ENCODE peak calls at places on chromosomes 16 and 17, in ten cellular contexts. S is T-cell; H is K562; E is CD4-positive, alpha-beta T cell; U is A549; P is CD8-positive, alpha-beta T cell; I is lung; A is activated naive CD4-positive, alpha-beta T cell treated with anti-CD3 and anti-CD28 coated beads, Interleukin-2, amount 50 U/mL, for 72 hours; Z is activated CD8-positive, alpha-beta memory T cell treated with anti-CD3 and anti-CD28 coated beads, Interleukin-2, amount 10 ng/mL, durations not matched to agents 7 days and 5 days; C is right lobe of liver. D is an unnamed sample.

GRCh38 chr17:33647976-33648375 is 354.9 kb upstream of the ASIC2 start:
- ATAC-seq in S (no peak), H (peak), E (no peak), U (peak), P (no peak), I (no peak), A (no peak), Z (no peak), C (peak), D (peak)

GRCh38 chr16:82262244-82262643 is 92.2 kb upstream of the MPHOSPH6 start:
- ATAC-seq in S (no peak), H (no peak), E (no peak), U (no peak), P (no peak), I (no peak), A (no peak), Z (no peak), C (no peak), D (no peak)

GRCh38 chr17:59845595-59846390 is 47.0 kb downstream of the TUBD1 start:
- ATAC-seq in S (peak), H (no peak), E (peak), U (peak), P (no peak), I (peak), A (peak), Z (no peak), C (peak), D (peak)

GRCh38 chr16:85309656-85310587 is 197.7 kb upstream of the CIBAR2 start:
- ATAC-seq in S (peak), H (no peak), E (peak), U (no peak), P (no peak), I (no peak), A (peak), Z (no peak), C (peak), D (no peak)

GRCh38 chr16:23959801-23960072 is 124.0 kb downstream of the PRKCB start:
- ATAC-seq in S (peak), H (peak), E (no peak), U (no peak), P (no peak), I (no peak), A (no peak), Z (no peak), C (no peak), D (no peak)

GRCh38 chr17:65698381-65699061 is 137.1 kb upstream of the AXIN2 start:
- ATAC-seq in S (no peak), H (no peak), E (no peak), U (peak), P (no peak), I (peak), A (no peak), Z (no peak), C (no peak), D (no peak)

GRCh38 chr17:63703029-63703428 is 3.1 kb upstream of the LIMD2 start:
- ATAC-seq in S (no peak), H (no peak), E (no peak), U (no peak), P (no peak), I (no peak), A (no peak), Z (no peak), C (no peak), D (no peak)

GRCh38 chr16:78040396-78040795 is 18.0 kb downstream of the CLEC3A start:
- ATAC-seq in S (no peak), H (no peak), E (no peak), U (no peak), P (no peak), I (no peak), A (no peak), Z (no peak), C (no peak), D (no peak)

GRCh38 chr16:73046484-73047214 is 1.3 kb downstream of the ZFHX3 start:
- ATAC-seq in S (no peak), H (no peak), E (no peak), U (peak), P (no peak), I (no peak), A (no peak), Z (no peak), C (no peak), D (no peak)

GRCh38 chr17:33292981-33293867 is at the start of gene ASIC2:
- ATAC-seq in S (no peak), H (peak), E (no peak), U (peak), P (no peak), I (no peak), A (no peak), Z (no peak), C (peak), D (peak)

GRCh38 chr16:21565816-21566669 is 33.3 kb upstream of the METTL9 start:
- ATAC-seq in S (no peak), H (no peak), E (no peak), U (no peak), P (peak), I (no peak), A (no peak), Z (peak), C (peak), D (no peak)

GRCh38 chr16:46862555-46863447 is 21.4 kb upstream of the GPT2 start:
- ATAC-seq in S (no peak), H (no peak), E (no peak), U (no peak), P (no peak), I (no peak), A (peak), Z (no peak), C (no peak), D (no peak)

GRCh38 chr16:75620326-75621169 is 2.5 kb downstream of the ADAT1 start:
- ATAC-seq in S (no peak), H (peak), E (peak), U (no peak), P (peak), I (no peak), A (no peak), Z (peak), C (no peak), D (no peak)

GRCh38 chr16:48963901-48964615 is 317.6 kb downstream of the CBLN1 start:
- ATAC-seq in S (no peak), H (no peak), E (no peak), U (peak), P (no peak), I (no peak), A (no peak), Z (no peak), C (no peak), D (no peak)

GRCh38 chr16:31250782-31251384 is 8.9 kb upstream of the ITGAM start:
- ATAC-seq in S (peak), H (no peak), E (no peak), U (no peak), P (no peak), I (no peak), A (no peak), Z (peak), C (no peak), D (no peak)

GRCh38 chr17:58109197-58109596 is 26.0 kb downstream of the DYNLL2 start:
- ATAC-seq in S (no peak), H (no peak), E (no peak), U (no peak), P (no peak), I (no peak), A (no peak), Z (no peak), C (no peak), D (no peak)

GRCh38 chr16:2460916-2461315 is 1.0 kb downstream of the TEDC2 start:
- ATAC-seq in S (no peak), H (no peak), E (no peak), U (no peak), P (no peak), I (no peak), A (no peak), Z (no peak), C (no peak), D (no peak)

GRCh38 chr17:73743802-73744201 is 99.6 kb upstream of the SDK2 start:
- ATAC-seq in S (no peak), H (no peak), E (no peak), U (no peak), P (no peak), I (no peak), A (no peak), Z (no peak), C (no peak), D (no peak)

GRCh38 chr17:740240-741055 is 8.1 kb downstream of the TLCD3A start:
- ATAC-seq in S (peak), H (no peak), E (peak), U (no peak), P (peak), I (peak), A (peak), Z (peak), C (peak), D (no peak)

GRCh38 chr17:39400547-39401411 is 647 bp downstream of the FBXL20 start:
- ATAC-seq in S (peak), H (peak), E (peak), U (peak), P (peak), I (no peak), A (peak), Z (peak), C (peak), D (peak)

GRCh38 chr16:68473358-68474064 is 25.2 kb upstream of the SMPD3 start:
- ATAC-seq in S (no peak), H (no peak), E (no peak), U (no peak), P (no peak), I (no peak), A (no peak), Z (no peak), C (peak), D (no peak)

GRCh38 chr17:42526031-42526444 is 10.0 kb upstream of the NAGLU start:
- ATAC-seq in S (no peak), H (no peak), E (no peak), U (peak), P (no peak), I (no peak), A (no peak), Z (no peak), C (peak), D (no peak)

GRCh38 chr17:57257213-57257873 is 1.0 kb downstream of the MSI2 start:
- ATAC-seq in S (peak), H (peak), E (peak), U (no peak), P (peak), I (no peak), A (peak), Z (no peak), C (no peak), D (no peak)

GRCh38 chr16:60815865-60816264 is 1220.4 kb downstream of the CDH8 start:
- ATAC-seq in S (no peak), H (no peak), E (no peak), U (no peak), P (no peak), I (no peak), A (no peak), Z (no peak), C (no peak), D (no peak)

GRCh38 chr17:60359415-60359814 is 32.5 kb downstream of the USP32 start:
- ATAC-seq in S (no peak), H (no peak), E (no peak), U (peak), P (no peak), I (no peak), A (no peak), Z (no peak), C (no peak), D (no peak)

GRCh38 chr16:27225536-27226360 is 22.4 kb downstream of the KDM8 start:
- ATAC-seq in S (no peak), H (no peak), E (no peak), U (no peak), P (no peak), I (no peak), A (no peak), Z (no peak), C (peak), D (no peak)

GRCh38 chr16:11386791-11387546 is 41.7 kb downstream of the RMI2 start:
- ATAC-seq in S (no peak), H (peak), E (no peak), U (peak), P (no peak), I (no peak), A (no peak), Z (no peak), C (peak), D (no peak)

GRCh38 chr17:49510059-49510719 is 15.1 kb downstream of the NGFR start:
- ATAC-seq in S (no peak), H (no peak), E (no peak), U (no peak), P (no peak), I (no peak), A (no peak), Z (no peak), C (no peak), D (no peak)

GRCh38 chr17:81221842-81222619 is 734 bp downstream of the CEP131 start:
- ATAC-seq in S (no peak), H (no peak), E (no peak), U (peak), P (no peak), I (no peak), A (no peak), Z (peak), C (no peak), D (peak)

GRCh38 chr16:85465328-85466307 is 147.5 kb upstream of the GSE1 start:
- ATAC-seq in S (no peak), H (no peak), E (no peak), U (no peak), P (no peak), I (no peak), A (no peak), Z (no peak), C (peak), D (no peak)

GRCh38 chr16:66881014-66881417 is 701 bp downstream of the PDP2 start:
- ATAC-seq in S (peak), H (peak), E (no peak), U (peak), P (peak), I (peak), A (no peak), Z (peak), C (peak), D (peak)

GRCh38 chr17:2804912-2805311 is 8.7 kb downstream of the RAP1GAP2 start:
- ATAC-seq in S (no peak), H (no peak), E (no peak), U (no peak), P (no peak), I (no peak), A (no peak), Z (no peak), C (no peak), D (peak)

D was measured in esophagus mucosa.